ENCODE peak calls at places on chromosomes 16 and 17, in six cellular contexts. B, J, P, W, I and K are unnamed samples.

GRCh38 chr16:17446661-17447060 is 24.1 kb downstream of the XYLT1 start:
- DNase-seq in J (no peak), B (no peak), W (no peak), P (no peak), I (no peak), K (no peak)

GRCh38 chr17:44155488-44155887 is 13.8 kb downstream of the HROB start:
- DNase-seq in I (no peak), W (no peak), P (no peak), J (no peak), B (no peak), K (no peak)

GRCh38 chr17:27980035-27980434 is 62.4 kb upstream of the NLK start:
- DNase-seq in W (no peak), B (no peak), P (no peak), I (peak), J (no peak), K (no peak)

GRCh38 chr17:7806592-7806991 is 27.4 kb upstream of the KDM6B start:
- DNase-seq in W (no peak), P (no peak), J (no peak), I (no peak), B (no peak), K (no peak)

GRCh38 chr17:35254107-35254802 is 11.4 kb downstream of the SLFN5 start:
- DNase-seq in W (no peak), J (peak), I (peak), B (peak), P (no peak), K (peak)

GRCh38 chr16:10600792-10601443 is 20.5 kb upstream of the EMP2 start:
- DNase-seq in P (no peak), J (no peak), W (peak), B (no peak), I (no peak), K (no peak)

GRCh38 chr17:29597361-29598172 is 4.6 kb downstream of the ANKRD13B start:
- DNase-seq in I (no peak), P (no peak), J (no peak), B (no peak), W (no peak), K (no peak)

GRCh38 chr17:40432864-40433528 is 10.3 kb upstream of the IGFBP4 start:
- DNase-seq in P (peak), I (no peak), W (peak), B (no peak), J (peak), K (no peak)

GRCh38 chr17:61410555-61411089 is 11.0 kb downstream of the TBX2 start:
- DNase-seq in B (no peak), P (peak), I (no peak), W (peak), J (peak), K (no peak)

GRCh38 chr16:81524382-81524781 is 79.8 kb downstream of the CMIP start:
- DNase-seq in W (peak), B (no peak), P (peak), J (no peak), I (no peak), K (no peak)

GRCh38 chr17:40063034-40063765 is 435 bp downstream of the THRA start:
- DNase-seq in J (no peak), P (no peak), B (peak), W (peak), I (no peak), K (peak)

GRCh38 chr17:47823519-47823918 is 1.9 kb upstream of the OSBPL7 start:
- DNase-seq in W (no peak), B (no peak), J (no peak), P (no peak), I (no peak), K (no peak)

GRCh38 chr17:16287563-16288027 is 65.7 kb downstream of the CENPV start:
- DNase-seq in W (no peak), P (no peak), I (no peak), J (peak), B (peak), K (peak)

DNA sequence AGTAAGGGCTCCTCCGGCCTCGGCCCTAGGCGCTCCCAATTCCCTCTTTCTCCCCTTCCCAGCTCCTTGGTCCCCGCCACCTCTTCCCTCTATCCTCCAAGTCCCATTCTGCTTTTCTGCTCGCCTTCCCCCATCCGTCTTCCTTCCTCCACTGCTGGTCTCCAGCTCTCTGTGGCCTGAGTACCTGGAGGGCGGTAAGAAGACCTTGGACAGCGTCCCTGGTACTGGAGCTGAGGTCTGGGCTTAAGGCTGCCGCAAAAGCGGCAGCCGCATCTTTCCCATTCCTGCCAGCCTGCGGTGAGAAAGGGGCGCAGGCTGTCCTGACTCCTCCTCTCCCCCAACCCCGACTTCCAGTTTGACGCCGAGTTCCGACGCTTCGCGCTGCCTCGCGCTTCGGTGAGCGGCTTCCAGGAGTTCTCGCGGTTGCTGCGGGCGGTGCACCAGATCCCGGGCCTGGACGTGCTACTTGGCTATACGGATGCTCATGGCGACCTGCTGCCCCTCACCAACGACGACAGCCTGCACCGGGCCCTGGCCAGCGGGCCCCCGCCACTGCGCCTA is 421 bp downstream of the PARD6A start:
- DNase-seq in J (peak), P (no peak), B (no peak), W (no peak), I (peak), K (no peak)
- TF ChIP-seq CTCF in J (no peak), P (no peak), B (no peak), W (no peak), I (no peak), K (no peak)

DNA sequence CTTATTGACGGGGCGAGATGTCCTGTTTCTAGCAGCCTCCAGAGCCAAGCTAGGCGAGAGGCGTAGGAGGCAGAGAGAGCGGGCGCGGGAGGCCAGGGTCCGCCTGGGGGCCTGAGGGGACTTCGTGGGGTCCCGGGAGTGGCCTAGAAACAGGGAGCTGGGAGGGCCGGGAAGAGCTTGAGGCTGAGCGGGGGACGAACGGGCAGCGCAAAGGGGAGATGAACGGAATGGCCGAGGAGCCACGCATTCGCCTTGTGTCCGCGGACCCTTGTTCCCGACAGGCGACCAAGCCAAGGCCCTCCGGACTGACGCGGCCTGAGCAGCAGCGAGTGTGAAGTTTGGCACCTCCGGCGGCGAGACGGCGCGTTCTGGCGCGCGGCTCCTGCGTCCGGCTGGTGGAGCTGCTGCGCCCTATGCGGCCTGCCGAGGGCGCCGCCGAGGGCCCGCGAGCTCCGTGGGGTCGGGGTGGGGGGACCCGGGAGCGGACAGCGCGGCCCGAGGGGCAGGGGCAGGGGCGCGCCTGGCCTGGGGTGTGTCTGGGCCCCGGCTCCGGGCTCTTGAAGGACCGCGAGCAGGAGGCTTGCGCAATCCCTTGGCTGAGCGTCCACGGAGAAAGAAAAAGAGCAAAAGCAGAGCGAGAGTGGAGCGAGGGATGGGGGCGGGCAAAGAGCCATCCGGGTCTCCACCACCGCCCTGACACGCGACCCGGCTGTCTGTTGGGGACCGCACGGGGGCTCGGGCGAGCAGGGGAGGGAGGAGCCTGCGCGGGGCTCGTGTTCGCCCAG is 1.2 kb upstream of the CBX4 start:
- DNase-seq in I (no peak), P (no peak), W (peak), B (no peak), J (peak), K (no peak)
- TF ChIP-seq CTCF in I (no peak), P (no peak), W (peak), B (no peak), J (no peak), K (no peak)

GRCh38 chr16:88830783-88831182 is 19.1 kb upstream of the APRT start:
- DNase-seq in I (no peak), B (no peak), W (no peak), P (no peak), J (no peak), K (no peak)

GRCh38 chr16:88827727-88828126 is 16.0 kb upstream of the APRT start:
- DNase-seq in P (no peak), I (no peak), B (no peak), W (no peak), J (no peak), K (no peak)

GRCh38 chr16:88830250-88830649 is 18.5 kb upstream of the APRT start:
- DNase-seq in J (peak), P (no peak), B (no peak), I (no peak), W (no peak), K (no peak)

GRCh38 chr16:88826070-88826840 is 14.5 kb upstream of the APRT start:
- DNase-seq in B (no peak), J (no peak), W (no peak), P (no peak), I (no peak), K (no peak)

GRCh38 chr16:88828711-88829110 is 17.0 kb upstream of the APRT start:
- DNase-seq in B (no peak), W (no peak), P (no peak), J (no peak), I (no peak), K (no peak)
- TF ChIP-seq CTCF in B (no peak), W (no peak), P (no peak), J (no peak), I (no peak), K (no peak)

GRCh38 chr17:689556-690247 is 24.9 kb downstream of the VPS53 start:
- DNase-seq in I (no peak), P (no peak), W (no peak), J (no peak), B (no peak), K (no peak)

GRCh38 chr17:691423-691822 is 23.2 kb downstream of the VPS53 start:
- DNase-seq in P (no peak), W (no peak), J (no peak), B (no peak), I (peak), K (no peak)

GRCh38 chr17:685006-685405 is 29.6 kb downstream of the VPS53 start:
- DNase-seq in B (no peak), J (no peak), I (no peak), W (no peak), P (no peak), K (no peak)

GRCh38 chr17:690346-690745 is 24.3 kb downstream of the VPS53 start:
- DNase-seq in W (no peak), I (no peak), J (no peak), P (no peak), B (no peak), K (no peak)

DNA sequence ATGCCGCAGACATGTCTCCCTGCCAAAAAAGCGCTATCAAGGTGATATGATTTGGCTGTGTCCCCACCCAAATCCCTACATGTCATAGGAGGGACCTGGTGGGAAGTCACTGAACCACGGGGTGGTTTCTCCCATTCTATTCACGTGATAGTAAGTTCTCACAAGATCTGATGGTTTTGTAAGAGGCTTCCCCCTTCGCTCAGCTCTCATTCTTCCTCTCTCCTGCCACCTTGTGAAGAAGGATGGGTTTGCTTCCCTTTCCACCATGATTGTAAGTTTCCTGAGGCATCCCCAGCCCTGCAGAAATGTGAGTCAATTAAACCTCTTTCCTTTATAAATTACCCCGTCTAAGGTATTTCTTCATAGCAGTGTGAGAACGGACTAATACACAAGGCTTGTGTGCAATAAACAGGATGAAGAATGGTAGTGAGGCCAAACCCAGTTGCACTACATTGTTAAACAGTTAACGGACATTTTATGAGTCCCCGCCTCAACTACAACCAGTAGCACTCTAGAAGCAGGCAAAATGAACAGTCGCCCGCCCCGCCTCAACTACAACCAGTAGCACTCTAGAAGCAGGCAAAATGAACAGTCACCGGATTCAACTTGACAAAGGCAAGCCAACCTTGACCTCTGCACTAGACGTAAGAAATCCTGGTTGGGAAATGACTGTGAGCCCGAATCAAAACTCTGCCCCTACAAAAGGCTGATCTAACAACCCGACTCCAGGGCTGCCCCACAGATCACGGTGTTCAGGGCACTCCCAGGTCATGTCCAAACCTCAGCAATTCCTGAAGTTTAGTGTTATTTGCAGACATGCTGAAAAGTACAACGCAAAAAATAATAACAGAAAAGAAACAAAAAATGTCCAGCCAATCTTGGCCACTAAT is 26.3 kb downstream of the VPS53 start:
- DNase-seq in B (peak), W (no peak), P (no peak), J (peak), I (no peak), K (no peak)
- TF ChIP-seq CTCF in B (peak), W (peak), P (peak), J (no peak), I (no peak), K (no peak)

DNA sequence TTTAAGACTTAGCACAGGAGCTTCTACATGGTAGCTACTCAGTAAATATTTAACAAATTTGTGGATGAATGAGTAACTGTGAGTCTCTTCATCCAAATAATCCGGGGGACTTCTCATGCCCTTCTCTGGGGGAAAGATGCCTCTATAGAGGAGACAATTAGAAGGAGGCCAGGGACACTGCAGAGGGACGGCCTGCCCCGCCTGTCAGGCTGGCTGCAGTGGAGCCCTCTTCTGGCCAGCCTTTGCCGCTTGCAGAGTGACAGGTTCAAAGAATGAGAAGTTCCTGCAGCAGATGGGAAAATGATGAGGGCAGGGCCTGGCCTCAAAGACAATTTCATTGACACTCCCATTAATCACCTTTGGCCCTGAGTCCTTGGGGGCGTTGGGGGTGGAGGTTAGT is 339.1 kb downstream of the MAF start:
- DNase-seq in I (no peak), W (peak), P (no peak), B (peak), J (no peak), K (peak)
- TF ChIP-seq CTCF in I (no peak), W (peak), P (peak), B (peak), J (no peak), K (no peak)

GRCh38 chr17:76032073-76032779 is 5.1 kb upstream of the EVPL start:
- DNase-seq in B (peak), I (no peak), W (no peak), P (no peak), J (no peak), K (peak)
- TF ChIP-seq CTCF in B (no peak), I (no peak), W (peak), P (no peak), J (no peak), K (no peak)

GRCh38 chr17:2401426-2402221 is 764 bp upstream of the MNT start:
- DNase-seq in W (peak), I (peak), P (peak), J (peak), B (peak), K (peak)

GRCh38 chr17:2400474-2400866 is 390 bp downstream of the MNT start:
- DNase-seq in P (no peak), I (no peak), J (no peak), B (peak), W (peak), K (peak)

GRCh38 chr17:2402517-2402916 is 1.7 kb upstream of the MNT start:
- DNase-seq in I (no peak), P (no peak), B (no peak), J (no peak), W (no peak), K (no peak)

GRCh38 chr17:2399572-2400473 is 1.0 kb downstream of the MNT start:
- DNase-seq in J (peak), I (peak), B (peak), P (peak), W (peak), K (peak)

DNA sequence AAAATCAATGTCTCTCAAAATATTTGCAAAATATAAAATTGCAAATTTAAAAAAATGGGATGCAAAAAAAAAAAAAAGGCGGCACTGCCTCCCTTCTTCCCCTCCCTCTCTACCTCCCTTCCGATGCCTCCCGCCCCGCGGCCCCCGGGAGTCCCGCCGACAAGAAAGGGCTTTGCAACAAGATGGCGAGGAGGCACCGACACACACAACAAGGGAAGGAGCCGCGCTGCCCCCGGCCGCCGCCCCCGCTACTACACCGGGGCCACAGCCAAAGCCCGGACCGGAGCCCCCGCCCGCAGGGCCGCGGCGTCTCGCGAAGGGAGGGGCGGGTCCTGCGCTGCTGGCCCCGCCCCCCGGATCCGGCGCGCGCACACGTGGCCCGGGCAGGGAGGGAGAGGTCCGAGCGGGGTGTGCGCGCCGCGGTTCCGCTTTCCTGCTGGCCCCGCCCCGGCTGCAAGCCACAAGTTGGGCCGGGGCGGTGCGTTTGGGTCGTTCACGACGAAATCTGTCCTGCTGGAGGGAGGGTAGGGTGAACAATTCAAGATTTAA is at the start of gene MNT:
- DNase-seq in I (peak), J (peak), W (peak), P (peak), B (peak), K (peak)
- TF ChIP-seq CTCF in I (no peak), J (no peak), W (peak), P (no peak), B (no peak), K (no peak)